ENCODE peak calls at places on chromosome 16, in five cellular contexts. W is A549, F is lower leg skin, Q is mammary epithelial cell, L is type B pancreatic cell. I is an unnamed sample.

GRCh38 chr16:4372578-4373355 is 1.1 kb downstream of the VASN start:
- DNase-seq in W (peak), F (no peak), Q (no peak), L (no peak), I (no peak)

GRCh38 chr16:4790261-4790660 is 2.1 kb upstream of the SEPTIN12 start:
- DNase-seq in W (no peak), F (no peak), Q (no peak), L (no peak), I (no peak)

GRCh38 chr16:75506567-75506966 is 11.3 kb upstream of the CHST6 start:
- DNase-seq in W (peak), F (no peak), Q (peak), L (no peak), I (no peak)

GRCh38 chr16:89473791-89474414 is 16.5 kb downstream of the ANKRD11 start:
- DNase-seq in W (no peak), F (no peak), Q (peak), L (no peak), I (no peak)

GRCh38 chr16:79194291-79194690 is 406.2 kb downstream of the MAF start:
- DNase-seq in W (no peak), F (no peak), Q (no peak), L (no peak), I (no peak)

GRCh38 chr16:4651842-4652241 is 27.2 kb downstream of the MGRN1 start:
- DNase-seq in W (no peak), F (no peak), Q (no peak), L (no peak), I (no peak)

GRCh38 chr16:65733706-65734105 is 611.8 kb upstream of the CDH11 start:
- DNase-seq in W (no peak), F (no peak), Q (no peak), L (no peak), I (no peak)

GRCh38 chr16:75065808-75066149 is 50.8 kb downstream of the LDHD start:
- DNase-seq in W (no peak), F (no peak), Q (no peak), L (no peak), I (no peak)

GRCh38 chr16:88617268-88618031 is 20.9 kb upstream of the IL17C start:
- DNase-seq in W (no peak), F (no peak), Q (no peak), L (no peak), I (no peak)

GRCh38 chr16:14569213-14569612 is 60.8 kb downstream of the PARN start:
- DNase-seq in W (no peak), F (no peak), Q (no peak), L (no peak), I (no peak)

GRCh38 chr16:30068750-30069574 is 3.4 kb downstream of the ALDOA start:
- DNase-seq in W (peak), F (no peak), Q (peak), L (no peak), I (no peak)

GRCh38 chr16:4404247-4404966 is 12.0 kb downstream of the CORO7 start:
- DNase-seq in W (peak), F (peak), Q (no peak), L (no peak), I (peak)

GRCh38 chr16:19872935-19873334 is 11.7 kb downstream of the GPRC5B start:
- DNase-seq in W (no peak), F (no peak), Q (no peak), L (no peak), I (no peak)

GRCh38 chr16:52545544-52546262 is 1.2 kb downstream of the TOX3 start:
- DNase-seq in W (no peak), F (no peak), Q (no peak), L (no peak), I (peak)

GRCh38 chr16:57938936-57939871 is 31.7 kb downstream of the CNGB1 start:
- DNase-seq in W (peak), F (peak), Q (peak), L (no peak), I (no peak)

GRCh38 chr16:31134625-31135534 is 647 bp downstream of the PRSS8 start:
- DNase-seq in W (no peak), F (peak), Q (peak), L (no peak), I (no peak)

GRCh38 chr16:67855789-67856188 is 8.3 kb upstream of the CENPT start:
- DNase-seq in W (no peak), F (no peak), Q (no peak), L (no peak), I (no peak)

GRCh38 chr16:14345512-14346115 is 274.5 kb downstream of the MRTFB start:
- DNase-seq in W (no peak), F (no peak), Q (no peak), L (no peak), I (no peak)

GRCh38 chr16:64158941-64159588 is 962.8 kb downstream of the CDH11 start:
- DNase-seq in W (no peak), F (no peak), Q (no peak), L (no peak), I (no peak)

GRCh38 chr16:89921131-89921698 is 1.9 kb upstream of the TUBB3 start:
- DNase-seq in W (no peak), F (no peak), Q (no peak), L (no peak), I (no peak)

GRCh38 chr16:7861891-7862585 is 529.4 kb downstream of the RBFOX1 start:
- DNase-seq in W (no peak), F (no peak), Q (no peak), L (no peak), I (no peak)

GRCh38 chr16:20899503-20900298 is 457 bp downstream of the DCUN1D3 start:
- DNase-seq in W (peak), F (peak), Q (no peak), L (no peak), I (peak)

GRCh38 chr16:24204150-24204665 is 51.9 kb upstream of the CACNG3 start:
- DNase-seq in W (no peak), F (no peak), Q (no peak), L (no peak), I (no peak)

GRCh38 chr16:85563515-85564276 is 49.4 kb upstream of the GSE1 start:
- DNase-seq in W (peak), F (peak), Q (no peak), L (no peak), I (no peak)

GRCh38 chr16:8579559-8579958 is 10.8 kb downstream of the TMEM114 start:
- DNase-seq in W (no peak), F (peak), Q (no peak), L (no peak), I (no peak)

GRCh38 chr16:73048292-73049050 is 543 bp upstream of the ZFHX3 start:
- DNase-seq in W (peak), F (no peak), Q (no peak), L (no peak), I (peak)

GRCh38 chr16:73046484-73047214 is 1.3 kb downstream of the ZFHX3 start:
- DNase-seq in W (no peak), F (no peak), Q (no peak), L (no peak), I (no peak)

GRCh38 chr16:73049051-73049910 is 1.4 kb upstream of the ZFHX3 start:
- DNase-seq in W (no peak), F (no peak), Q (no peak), L (no peak), I (no peak)

GRCh38 chr16:73047221-73047535 is 750 bp downstream of the ZFHX3 start:
- DNase-seq in W (no peak), F (no peak), Q (no peak), L (no peak), I (no peak)

GRCh38 chr16:73047536-73048291 is at the start of gene ZFHX3:
- DNase-seq in W (peak), F (peak), Q (peak), L (no peak), I (peak)
- TF ChIP-seq CTCF in W (peak), F (no peak), Q (peak), L (no peak), I (no peak)

GRCh38 chr16:2008009-2008526 is 1.6 kb downstream of the ZNF598 start:
- DNase-seq in W (no peak), F (peak), Q (peak), L (no peak), I (no peak)
- TF ChIP-seq CTCF in W (no peak), F (no peak), Q (no peak), L (no peak), I (no peak)

DNA sequence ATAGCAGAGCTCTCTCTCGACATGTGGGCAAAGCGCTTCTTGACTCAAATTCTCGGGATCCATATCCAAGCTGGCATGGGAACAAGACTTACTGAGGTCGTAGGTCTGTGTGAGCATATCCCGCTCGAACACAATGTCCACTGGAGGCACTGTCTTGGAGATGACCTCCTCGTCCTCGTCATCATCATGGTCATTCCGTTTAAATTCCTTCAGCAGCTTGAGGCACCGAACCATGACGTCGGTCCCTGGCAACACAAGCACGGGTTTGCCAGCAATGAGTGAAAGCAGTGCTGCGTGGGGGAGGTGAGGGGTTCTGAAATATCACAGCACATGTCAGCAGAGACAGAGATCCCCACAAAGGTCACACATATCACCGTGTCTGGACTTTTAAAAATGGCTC is 38.1 kb downstream of the GTF3C1 start:
- DNase-seq in W (no peak), F (no peak), Q (no peak), L (no peak), I (no peak)
- TF ChIP-seq CTCF in W (no peak), F (no peak), Q (no peak), L (peak), I (no peak)

DNA sequence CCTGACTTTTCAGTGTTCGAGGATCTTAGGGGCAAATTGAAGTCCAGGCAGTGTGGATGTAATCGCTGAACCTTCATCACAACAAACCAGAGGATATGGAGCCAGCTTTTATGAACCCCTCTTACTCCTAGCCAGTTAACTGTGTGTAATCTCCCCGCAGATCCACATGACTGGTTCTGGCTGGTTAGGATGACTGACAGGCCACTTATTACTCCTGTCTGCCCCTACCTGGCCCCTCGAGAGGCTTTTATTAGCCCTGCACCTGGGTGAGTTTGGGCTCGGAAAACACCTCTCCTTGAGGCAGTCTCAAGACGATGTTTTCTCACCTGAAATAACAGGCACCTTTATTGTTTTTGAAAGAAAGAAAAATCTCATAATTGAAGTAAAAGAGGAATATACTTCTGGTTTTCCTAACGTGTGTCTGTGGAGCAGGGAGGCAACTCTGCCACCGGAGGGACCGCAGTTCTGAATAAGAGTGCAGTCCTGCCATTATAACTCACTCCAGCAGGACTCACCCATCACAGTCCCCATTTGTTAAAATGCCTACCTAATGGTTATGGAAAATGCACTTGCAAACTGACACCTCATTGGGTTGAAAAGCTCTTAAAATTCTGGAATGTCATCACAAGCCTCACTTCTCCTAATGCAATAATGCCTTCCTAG is 291.9 kb upstream of the N4BP1 start:
- DNase-seq in W (no peak), F (no peak), Q (no peak), L (no peak), I (no peak)
- TF ChIP-seq CTCF in W (no peak), F (no peak), Q (no peak), L (peak), I (peak)

GRCh38 chr16:69798466-69798865 is 36.3 kb downstream of the WWP2 start:
- DNase-seq in W (no peak), F (no peak), Q (no peak), L (no peak), I (no peak)
- TF ChIP-seq CTCF in W (peak), F (no peak), Q (no peak), L (peak), I (peak)

GRCh38 chr16:9908613-9909012 is 273.6 kb downstream of the GRIN2A start:
- DNase-seq in W (no peak), F (no peak), Q (no peak), L (no peak), I (no peak)

GRCh38 chr16:9904526-9904925 is 277.7 kb downstream of the GRIN2A start:
- DNase-seq in W (no peak), F (no peak), Q (no peak), L (no peak), I (no peak)

GRCh38 chr16:9909072-9909471 is 273.2 kb downstream of the GRIN2A start:
- DNase-seq in W (no peak), F (no peak), Q (no peak), L (no peak), I (no peak)

GRCh38 chr16:9911231-9911630 is 271.0 kb downstream of the GRIN2A start:
- DNase-seq in W (no peak), F (no peak), Q (no peak), L (no peak), I (no peak)

GRCh38 chr16:9906218-9906617 is 276.0 kb downstream of the GRIN2A start:
- DNase-seq in W (no peak), F (no peak), Q (no peak), L (no peak), I (no peak)
- TF ChIP-seq CTCF in W (no peak), F (no peak), Q (no peak), L (no peak), I (no peak)

GRCh38 chr16:84144301-84144858 is 597 bp downstream of the HSDL1 start:
- DNase-seq in W (peak), F (peak), Q (peak), L (no peak), I (peak)
- TF ChIP-seq CTCF in W (no peak), F (no peak), Q (no peak), L (no peak), I (no peak)

DNA sequence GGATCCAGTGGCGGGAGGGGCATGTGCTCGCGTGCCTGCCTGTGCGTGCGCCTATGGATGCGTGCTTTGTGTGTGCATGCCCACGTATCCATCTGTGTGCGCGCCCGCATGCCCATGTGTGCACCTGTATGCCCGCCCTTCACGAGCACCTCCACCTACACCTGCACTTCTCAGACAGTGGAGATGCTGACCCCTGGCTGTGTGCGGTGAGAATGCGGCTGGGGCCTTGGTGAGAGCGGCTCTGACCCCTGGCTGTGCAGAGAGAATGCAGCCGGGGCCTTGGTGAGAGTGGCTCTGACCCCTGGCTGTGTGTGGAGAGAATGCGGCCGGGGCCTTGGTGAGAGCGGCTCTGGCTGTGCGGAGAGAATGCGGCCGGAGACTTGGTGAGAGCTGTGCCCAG is 33.9 kb downstream of the AXIN1 start:
- DNase-seq in W (peak), F (no peak), Q (no peak), L (no peak), I (peak)
- TF ChIP-seq CTCF in W (no peak), F (no peak), Q (peak), L (peak), I (peak)

DNA sequence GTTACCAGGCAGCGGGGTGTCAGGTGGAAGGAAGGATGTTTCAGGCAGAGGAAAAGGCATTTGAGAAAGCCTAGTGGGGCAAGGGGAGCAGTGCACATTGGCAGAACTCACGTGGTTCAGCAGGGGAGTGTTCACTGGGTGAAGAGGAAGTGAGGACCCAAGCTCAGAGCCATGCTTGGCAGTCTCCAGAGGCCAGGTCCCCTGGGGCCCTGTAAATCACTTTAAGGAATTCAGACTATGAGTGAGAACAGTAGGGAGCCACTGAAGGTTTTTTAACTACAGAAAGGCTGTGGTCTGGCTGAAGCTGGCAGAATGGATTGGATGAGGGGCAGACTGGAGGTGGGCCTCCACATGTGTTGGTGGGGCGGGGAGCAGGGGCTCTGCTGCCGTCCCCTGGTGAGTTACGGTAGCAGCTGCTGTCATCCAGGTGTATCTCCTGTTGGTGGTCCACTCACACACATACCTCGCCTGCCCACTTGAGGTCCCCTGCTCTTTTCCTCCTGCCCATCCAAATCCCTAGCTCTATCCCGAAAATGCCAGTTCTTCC is 5.1 kb downstream of the CLEC16A start:
- DNase-seq in W (peak), F (no peak), Q (no peak), L (no peak), I (no peak)
- TF ChIP-seq CTCF in W (no peak), F (no peak), Q (no peak), L (no peak), I (no peak)

I was measured in neural crest cell.